ENCODE peak calls at places on chromosomes 11 and 22, in nine cellular contexts. D is mesenchymal stem cell; L is CD8-positive, alpha-beta memory T cell; H is gastrocnemius medialis; T is MM.1S; S is IMR-90; N is A549; J is ovary; A is body of pancreas. Q is an unnamed sample. For H3K4me1, the result is how much of the 10 kb centered on the place peaks cover.

GRCh38 chr22:42716649-42717127 is 4.0 kb downstream of the A4GALT start:
- DNase-seq in D (no peak), L (no peak), H (no peak), A (no peak), N (no peak), J (no peak), S (no peak), T (peak), Q (no peak)

GRCh38 chr22:35480143-35480542 is 60.5 kb upstream of the RASD2 start:
- DNase-seq in L (no peak), D (peak), S (peak), J (peak), N (no peak), H (peak), A (peak), T (no peak), Q (peak)

GRCh38 chr22:39666926-39667325 is 96.4 kb downstream of the CACNA1I start:
- DNase-seq in T (no peak), N (no peak), S (no peak), D (no peak), A (no peak), L (no peak), H (no peak), J (no peak), Q (no peak)

GRCh38 chr22:25367756-25368155 is 148.3 kb downstream of the CRYBB2 start:
- DNase-seq in J (no peak), T (no peak), D (no peak), S (no peak), N (no peak), L (no peak), A (no peak), H (no peak), Q (no peak)

GRCh38 chr11:117809236-117810055 is 12.4 kb upstream of the DSCAML1 start:
- DNase-seq in T (no peak), S (peak), H (peak), L (no peak), A (peak), J (peak), N (peak), D (peak), Q (peak)

GRCh38 chr11:74380746-74381439 is 17.3 kb downstream of the PGM2L1 start:
- DNase-seq in H (no peak), T (no peak), A (peak), N (peak), L (no peak), D (no peak), S (no peak), J (no peak), Q (peak)

GRCh38 chr22:50529416-50530279 is at the start of gene TYMP:
- DNase-seq in T (no peak), A (peak), S (no peak), L (peak), H (peak), N (no peak), D (peak), J (peak), Q (peak)

GRCh38 chr11:97847730-97848129 is 1173.0 kb upstream of the CNTN5 start:
- DNase-seq in S (no peak), A (no peak), T (no peak), D (no peak), N (no peak), J (no peak), H (no peak), L (no peak), Q (no peak)

GRCh38 chr11:10659339-10660216 is 34.0 kb downstream of the IRAG1 start:
- DNase-seq in L (no peak), H (peak), D (peak), T (no peak), A (no peak), S (peak), N (peak), J (peak), Q (no peak)

GRCh38 chr11:111733655-111734088 is 32.5 kb downstream of the PPP2R1B start:
- DNase-seq in T (no peak), N (no peak), S (no peak), J (no peak), H (peak), A (no peak), L (no peak), D (no peak), Q (no peak)

GRCh38 chr11:34165786-34166557 is 60.5 kb downstream of the NAT10 start:
- DNase-seq in L (no peak), D (no peak), T (no peak), J (no peak), S (no peak), N (no peak), A (no peak), H (no peak), Q (no peak)

GRCh38 chr11:76598426-76598839 is 72.1 kb downstream of the LRRC32 start:
- DNase-seq in N (peak), J (peak), L (no peak), H (no peak), T (peak), D (peak), S (peak), A (peak), Q (no peak)

GRCh38 chr11:63022422-63022821 is 6.8 kb upstream of the SLC22A8 start:
- DNase-seq in S (no peak), J (no peak), N (no peak), D (no peak), A (no peak), L (no peak), T (no peak), H (no peak), Q (no peak)

GRCh38 chr11:23988381-23989006 is 508.4 kb upstream of the LUZP2 start:
- DNase-seq in N (peak), L (no peak), H (no peak), S (peak), J (no peak), D (peak), T (peak), A (no peak), Q (no peak)

GRCh38 chr11:34425360-34425759 is 13.4 kb upstream of the CAT start:
- DNase-seq in A (no peak), H (no peak), J (no peak), S (no peak), D (no peak), L (no peak), T (no peak), N (no peak), Q (no peak)

GRCh38 chr11:64255135-64256128 is 4.1 kb downstream of the PLCB3 start:
- DNase-seq in D (no peak), N (no peak), J (no peak), T (no peak), S (no peak), A (no peak), H (no peak), L (no peak), Q (no peak)
- H3K4me1 ChIP-seq in D (under half), N (under half), J (under half), T (under half), S (under half), A (under half), H (under half), L (under half), Q (under half)

GRCh38 chr22:37905534-37906363 is at the start of gene MICALL1:
- DNase-seq in N (peak), J (peak), S (peak), H (peak), D (peak), A (peak), T (peak), L (peak), Q (peak)

GRCh38 chr22:37909756-37910155 is 3.7 kb downstream of the MICALL1 start:
- DNase-seq in L (no peak), N (no peak), T (no peak), D (no peak), J (no peak), A (no peak), S (no peak), H (no peak), Q (no peak)

GRCh38 chr22:37906364-37907008 is 389 bp downstream of the MICALL1 start:
- DNase-seq in T (peak), H (no peak), A (peak), D (peak), L (peak), J (no peak), S (no peak), N (no peak), Q (peak)

GRCh38 chr22:37904572-37905533 is 1.2 kb upstream of the MICALL1 start:
- DNase-seq in N (peak), D (peak), J (peak), S (peak), T (no peak), A (peak), H (peak), L (no peak), Q (peak)

DNA sequence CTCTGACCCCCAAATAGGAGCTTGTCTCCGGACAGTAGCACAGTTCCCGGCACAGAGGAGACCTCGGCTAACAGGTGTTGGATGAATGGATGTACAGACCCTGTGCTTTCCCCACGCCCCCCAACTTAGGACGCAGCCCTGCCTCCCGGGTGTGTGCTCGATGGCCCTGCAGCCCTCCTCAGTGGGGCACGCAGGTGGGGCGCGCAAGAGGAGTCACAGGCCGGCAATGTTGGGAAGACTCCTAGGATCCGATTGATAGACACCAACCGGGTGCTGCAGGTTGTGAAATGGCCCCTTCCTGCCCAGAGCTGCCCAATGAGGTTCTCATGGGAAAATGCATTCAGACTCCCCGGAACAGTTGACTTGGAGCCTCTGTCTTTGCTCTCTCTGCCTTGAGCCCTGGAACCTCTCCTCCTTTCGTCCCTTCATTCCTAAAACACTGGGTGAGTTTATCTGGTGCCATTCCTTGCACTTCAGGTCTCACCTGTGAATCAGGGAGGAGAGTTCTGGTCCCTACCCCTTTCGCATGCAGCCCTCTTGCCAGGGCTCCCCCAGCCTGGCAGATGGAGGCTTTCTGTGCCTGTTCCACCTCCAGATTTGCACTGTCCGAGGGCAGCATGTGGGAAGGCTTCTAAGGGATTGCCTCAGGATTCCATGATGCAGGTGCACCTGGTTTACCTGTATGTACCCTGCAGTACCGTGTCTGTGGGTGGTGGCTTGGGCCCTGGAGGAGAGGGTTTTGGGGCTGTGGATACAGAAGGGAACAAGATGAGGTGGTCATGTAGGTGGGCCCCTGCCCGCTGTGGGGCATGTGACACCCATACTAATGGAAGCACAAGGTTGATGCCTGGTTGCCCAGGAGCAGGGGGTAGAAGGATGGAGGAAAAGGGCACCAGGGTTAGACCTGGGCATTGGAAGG is 1.2 kb downstream of the MICALL1 start:
- DNase-seq in S (peak), J (no peak), A (no peak), H (no peak), D (peak), T (no peak), L (no peak), N (no peak), Q (no peak)
- H3K27ac ChIP-seq in S (peak), J (peak), A (no peak), H (peak), D (peak), T (no peak), L (peak), N (peak), Q (peak)

DNA sequence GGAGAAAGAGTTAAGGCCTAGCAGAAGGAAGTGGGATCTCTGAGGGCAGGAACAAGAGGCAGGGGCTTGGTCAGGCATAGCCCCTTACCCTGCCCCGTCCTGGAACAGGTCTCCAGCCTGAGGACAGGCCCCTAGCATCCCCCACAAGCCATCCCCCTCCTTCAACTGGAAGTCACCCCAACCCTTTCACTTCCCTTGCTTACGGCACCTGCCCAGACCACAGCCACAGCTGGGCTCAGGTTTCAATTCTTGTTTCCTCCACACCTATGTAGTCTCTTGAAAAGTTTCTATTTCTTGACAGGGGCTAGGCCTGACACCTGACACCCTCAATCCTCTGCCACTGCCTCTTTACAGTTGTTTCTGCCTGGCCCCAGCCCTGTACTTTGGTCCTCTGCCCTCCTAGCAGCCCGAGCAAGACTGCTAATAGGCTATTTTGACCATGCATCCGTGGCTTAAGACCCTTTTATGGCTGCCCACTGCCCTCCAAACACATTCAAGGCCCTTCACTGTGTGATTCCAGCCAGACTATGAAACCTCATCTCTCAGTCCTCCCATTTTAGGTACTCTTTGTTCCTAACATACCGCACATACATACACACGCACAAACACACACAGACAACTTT is 10.9 kb upstream of the FCHSD2 start:
- DNase-seq in S (no peak), D (no peak), J (no peak), T (peak), L (peak), A (no peak), H (peak), N (no peak), Q (no peak)
- H3K4me3 ChIP-seq in S (no peak), D (no peak), J (no peak), T (peak), L (peak), A (no peak), H (no peak), N (no peak), Q (no peak)

GRCh38 chr11:46247090-46247489 is 30.4 kb upstream of the CREB3L1 start:
- DNase-seq in A (no peak), H (peak), T (no peak), J (no peak), N (no peak), S (no peak), L (no peak), D (no peak), Q (no peak)
- H3K4me1 ChIP-seq in A (under half), H (under half), T (under half), J (under half), N (half or more), S (under half), L (under half), D (under half), Q (under half)

GRCh38 chr22:32844251-32844650 is 42.7 kb downstream of the TIMP3 start:
- DNase-seq in J (no peak), T (no peak), A (no peak), N (no peak), D (no peak), H (no peak), L (no peak), S (no peak), Q (no peak)
- H3K27ac ChIP-seq in J (no peak), T (no peak), A (no peak), N (no peak), D (no peak), H (no peak), L (no peak), S (no peak), Q (no peak)

GRCh38 chr22:46896166-46896565 is 133.7 kb downstream of the TBC1D22A start:
- DNase-seq in A (no peak), J (no peak), N (no peak), D (no peak), S (no peak), T (no peak), H (no peak), L (no peak), Q (no peak)
- H3K4me3 ChIP-seq in A (no peak), J (no peak), N (no peak), D (no peak), S (no peak), T (no peak), H (no peak), L (no peak), Q (no peak)